ENCODE peak calls at places on chromosomes 13 and 19, in ten cellular contexts. One of them, this sample, is unnamed.

GRCh38 chr13:113232208-113233003 is 23.0 kb downstream of the CUL4A start:
- DNase-seq in spleen: no peak
- DNase-seq in right lobe of liver: no peak
- DNase-seq in AG10803: no peak
- DNase-seq in upper lobe of left lung: no peak
- DNase-seq in heart right ventricle: no peak
- DNase-seq in esophagus squamous epithelium: no peak
- DNase-seq in omental fat pad: no peak
- DNase-seq in astrocyte of the spinal cord: no peak
- DNase-seq in BE2C: no peak
- DNase-seq in this sample: no peak

GRCh38 chr13:94641432-94641941 is 39.8 kb downstream of the GPR180 start:
- DNase-seq in spleen: no peak
- DNase-seq in right lobe of liver: no peak
- DNase-seq in AG10803: peak; percentile 85
- DNase-seq in upper lobe of left lung: no peak
- DNase-seq in heart right ventricle: no peak
- DNase-seq in esophagus squamous epithelium: no peak
- DNase-seq in omental fat pad: no peak
- DNase-seq in astrocyte of the spinal cord: peak; percentile 86
- DNase-seq in BE2C: no peak
- DNase-seq in this sample: no peak

GRCh38 chr13:19173752-19174151 is 7.9 kb downstream of the TUBA3C start:
- DNase-seq in spleen: no peak
- DNase-seq in right lobe of liver: no peak
- DNase-seq in AG10803: no peak
- DNase-seq in upper lobe of left lung: no peak
- DNase-seq in heart right ventricle: no peak
- DNase-seq in esophagus squamous epithelium: no peak
- DNase-seq in omental fat pad: no peak
- DNase-seq in astrocyte of the spinal cord: no peak
- DNase-seq in BE2C: no peak
- DNase-seq in this sample: no peak

GRCh38 chr19:48624791-48625723 is 5.8 kb downstream of the SPHK2 start:
- DNase-seq in spleen: peak; percentile 84
- DNase-seq in right lobe of liver: peak; percentile 49
- DNase-seq in AG10803: no peak
- DNase-seq in upper lobe of left lung: peak; percentile 24
- DNase-seq in heart right ventricle: no peak
- DNase-seq in esophagus squamous epithelium: no peak
- DNase-seq in omental fat pad: no peak
- DNase-seq in astrocyte of the spinal cord: no peak
- DNase-seq in BE2C: no peak
- DNase-seq in this sample: no peak

GRCh38 chr13:31733066-31733465 is 6.3 kb upstream of the RXFP2 start:
- DNase-seq in spleen: no peak
- DNase-seq in right lobe of liver: no peak
- DNase-seq in AG10803: no peak
- DNase-seq in upper lobe of left lung: no peak
- DNase-seq in heart right ventricle: no peak
- DNase-seq in esophagus squamous epithelium: no peak
- DNase-seq in omental fat pad: no peak
- DNase-seq in astrocyte of the spinal cord: no peak
- DNase-seq in BE2C: no peak
- DNase-seq in this sample: no peak

GRCh38 chr13:75458696-75459422 is 23.1 kb downstream of the TBC1D4 start:
- DNase-seq in spleen: no peak
- DNase-seq in right lobe of liver: peak; percentile 31
- DNase-seq in AG10803: no peak
- DNase-seq in upper lobe of left lung: peak; percentile 73
- DNase-seq in heart right ventricle: peak; percentile 63
- DNase-seq in esophagus squamous epithelium: no peak
- DNase-seq in omental fat pad: no peak
- DNase-seq in astrocyte of the spinal cord: no peak
- DNase-seq in BE2C: peak; percentile 89
- DNase-seq in this sample: no peak

GRCh38 chr13:27023385-27023784 is 148.2 kb downstream of the USP12 start:
- DNase-seq in spleen: no peak
- DNase-seq in right lobe of liver: no peak
- DNase-seq in AG10803: no peak
- DNase-seq in upper lobe of left lung: no peak
- DNase-seq in heart right ventricle: no peak
- DNase-seq in esophagus squamous epithelium: no peak
- DNase-seq in omental fat pad: no peak
- DNase-seq in astrocyte of the spinal cord: no peak
- DNase-seq in BE2C: no peak
- DNase-seq in this sample: no peak

GRCh38 chr19:12723643-12724426 is at the start of gene TNPO2:
- DNase-seq in spleen: peak; percentile 89
- DNase-seq in right lobe of liver: peak; percentile 39
- DNase-seq in AG10803: peak; percentile 46
- DNase-seq in upper lobe of left lung: peak; percentile 63
- DNase-seq in heart right ventricle: peak; percentile 61
- DNase-seq in esophagus squamous epithelium: no peak
- DNase-seq in omental fat pad: no peak
- DNase-seq in astrocyte of the spinal cord: peak; percentile 60
- DNase-seq in BE2C: peak; percentile 87
- DNase-seq in this sample: peak; percentile 23

GRCh38 chr19:24053601-24054000 is 33.4 kb upstream of the ZNF254 start:
- DNase-seq in spleen: no peak
- DNase-seq in right lobe of liver: no peak
- DNase-seq in AG10803: no peak
- DNase-seq in upper lobe of left lung: no peak
- DNase-seq in heart right ventricle: no peak
- DNase-seq in esophagus squamous epithelium: no peak
- DNase-seq in omental fat pad: no peak
- DNase-seq in astrocyte of the spinal cord: no peak
- DNase-seq in BE2C: no peak
- DNase-seq in this sample: no peak

GRCh38 chr19:51200071-51200470 is 24.8 kb upstream of the CD33 start:
- DNase-seq in spleen: no peak
- DNase-seq in right lobe of liver: no peak
- DNase-seq in AG10803: no peak
- DNase-seq in upper lobe of left lung: no peak
- DNase-seq in heart right ventricle: no peak
- DNase-seq in esophagus squamous epithelium: no peak
- DNase-seq in omental fat pad: no peak
- DNase-seq in astrocyte of the spinal cord: no peak
- DNase-seq in BE2C: no peak
- DNase-seq in this sample: no peak

GRCh38 chr13:52615817-52616216 is 26.4 kb upstream of the HNRNPA1L2 start:
- DNase-seq in spleen: no peak
- DNase-seq in right lobe of liver: no peak
- DNase-seq in AG10803: no peak
- DNase-seq in upper lobe of left lung: no peak
- DNase-seq in heart right ventricle: no peak
- DNase-seq in esophagus squamous epithelium: no peak
- DNase-seq in omental fat pad: no peak
- DNase-seq in astrocyte of the spinal cord: no peak
- DNase-seq in BE2C: no peak
- DNase-seq in this sample: no peak

GRCh38 chr13:45362939-45363338 is 22.0 kb upstream of the TPT1 start:
- DNase-seq in spleen: no peak
- DNase-seq in right lobe of liver: no peak
- DNase-seq in AG10803: no peak
- DNase-seq in upper lobe of left lung: no peak
- DNase-seq in heart right ventricle: no peak
- DNase-seq in esophagus squamous epithelium: no peak
- DNase-seq in omental fat pad: no peak
- DNase-seq in astrocyte of the spinal cord: no peak
- DNase-seq in BE2C: no peak
- DNase-seq in this sample: no peak

GRCh38 chr19:50669319-50670101 is 20.3 kb downstream of the C19orf81 start:
- DNase-seq in spleen: no peak
- DNase-seq in right lobe of liver: no peak
- DNase-seq in AG10803: peak; percentile 20
- DNase-seq in upper lobe of left lung: no peak
- DNase-seq in heart right ventricle: no peak
- DNase-seq in esophagus squamous epithelium: no peak
- DNase-seq in omental fat pad: no peak
- DNase-seq in astrocyte of the spinal cord: peak; percentile 6
- DNase-seq in BE2C: peak; percentile 61
- DNase-seq in this sample: no peak

GRCh38 chr19:39252458-39252857 is 3.8 kb upstream of the IFNL4 start:
- DNase-seq in spleen: no peak
- DNase-seq in right lobe of liver: no peak
- DNase-seq in AG10803: no peak
- DNase-seq in upper lobe of left lung: no peak
- DNase-seq in heart right ventricle: no peak
- DNase-seq in esophagus squamous epithelium: no peak
- DNase-seq in omental fat pad: no peak
- DNase-seq in astrocyte of the spinal cord: no peak
- DNase-seq in BE2C: no peak
- DNase-seq in this sample: no peak

DNA sequence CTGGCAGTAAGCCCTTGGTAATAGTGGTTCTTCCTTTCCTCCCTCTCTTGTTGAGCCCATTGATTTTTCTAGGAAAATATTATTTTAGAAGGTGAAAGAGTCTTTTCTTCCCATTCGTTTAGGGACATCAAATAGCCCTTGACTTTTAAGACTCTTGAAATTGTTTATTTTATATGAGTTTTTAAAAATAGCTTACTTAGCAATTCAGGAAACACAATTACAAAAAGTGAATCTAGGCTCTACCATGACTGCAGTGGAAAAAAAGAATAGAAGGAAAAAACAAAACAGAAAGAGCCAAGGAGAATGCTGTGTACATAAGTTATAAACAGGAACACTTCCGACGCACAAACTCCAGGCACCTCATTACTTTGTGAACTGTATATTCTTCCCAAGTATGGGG is 266.0 kb downstream of the KLF5 start:
- DNase-seq in spleen: no peak
- DNase-seq in right lobe of liver: no peak
- DNase-seq in AG10803: no peak
- DNase-seq in upper lobe of left lung: no peak
- DNase-seq in heart right ventricle: no peak
- DNase-seq in esophagus squamous epithelium: no peak
- DNase-seq in omental fat pad: no peak
- DNase-seq in astrocyte of the spinal cord: no peak
- DNase-seq in BE2C: no peak
- DNase-seq in this sample: no peak
- TF ChIP-seq CTCF in spleen: no peak
- TF ChIP-seq CTCF in right lobe of liver: no peak
- TF ChIP-seq CTCF in AG10803: no peak
- TF ChIP-seq CTCF in upper lobe of left lung: no peak
- TF ChIP-seq CTCF in heart right ventricle: no peak
- TF ChIP-seq CTCF in esophagus squamous epithelium: no peak
- TF ChIP-seq CTCF in omental fat pad: no peak
- TF ChIP-seq CTCF in astrocyte of the spinal cord: no peak
- TF ChIP-seq CTCF in BE2C: no peak
- TF ChIP-seq CTCF in this sample: no peak

GRCh38 chr13:36431204-36432105 is 840 bp upstream of the CCNA1 start:
- DNase-seq in spleen: peak; percentile 83
- DNase-seq in right lobe of liver: no peak
- DNase-seq in AG10803: no peak
- DNase-seq in upper lobe of left lung: peak; percentile 27
- DNase-seq in heart right ventricle: no peak
- DNase-seq in esophagus squamous epithelium: no peak
- DNase-seq in omental fat pad: no peak
- DNase-seq in astrocyte of the spinal cord: no peak
- DNase-seq in BE2C: no peak
- DNase-seq in this sample: no peak
- TF ChIP-seq CTCF in spleen: no peak
- TF ChIP-seq CTCF in right lobe of liver: no peak
- TF ChIP-seq CTCF in AG10803: no peak
- TF ChIP-seq CTCF in upper lobe of left lung: no peak
- TF ChIP-seq CTCF in heart right ventricle: no peak
- TF ChIP-seq CTCF in esophagus squamous epithelium: no peak
- TF ChIP-seq CTCF in omental fat pad: no peak
- TF ChIP-seq CTCF in astrocyte of the spinal cord: no peak
- TF ChIP-seq CTCF in BE2C: no peak
- TF ChIP-seq CTCF in this sample: no peak

DNA sequence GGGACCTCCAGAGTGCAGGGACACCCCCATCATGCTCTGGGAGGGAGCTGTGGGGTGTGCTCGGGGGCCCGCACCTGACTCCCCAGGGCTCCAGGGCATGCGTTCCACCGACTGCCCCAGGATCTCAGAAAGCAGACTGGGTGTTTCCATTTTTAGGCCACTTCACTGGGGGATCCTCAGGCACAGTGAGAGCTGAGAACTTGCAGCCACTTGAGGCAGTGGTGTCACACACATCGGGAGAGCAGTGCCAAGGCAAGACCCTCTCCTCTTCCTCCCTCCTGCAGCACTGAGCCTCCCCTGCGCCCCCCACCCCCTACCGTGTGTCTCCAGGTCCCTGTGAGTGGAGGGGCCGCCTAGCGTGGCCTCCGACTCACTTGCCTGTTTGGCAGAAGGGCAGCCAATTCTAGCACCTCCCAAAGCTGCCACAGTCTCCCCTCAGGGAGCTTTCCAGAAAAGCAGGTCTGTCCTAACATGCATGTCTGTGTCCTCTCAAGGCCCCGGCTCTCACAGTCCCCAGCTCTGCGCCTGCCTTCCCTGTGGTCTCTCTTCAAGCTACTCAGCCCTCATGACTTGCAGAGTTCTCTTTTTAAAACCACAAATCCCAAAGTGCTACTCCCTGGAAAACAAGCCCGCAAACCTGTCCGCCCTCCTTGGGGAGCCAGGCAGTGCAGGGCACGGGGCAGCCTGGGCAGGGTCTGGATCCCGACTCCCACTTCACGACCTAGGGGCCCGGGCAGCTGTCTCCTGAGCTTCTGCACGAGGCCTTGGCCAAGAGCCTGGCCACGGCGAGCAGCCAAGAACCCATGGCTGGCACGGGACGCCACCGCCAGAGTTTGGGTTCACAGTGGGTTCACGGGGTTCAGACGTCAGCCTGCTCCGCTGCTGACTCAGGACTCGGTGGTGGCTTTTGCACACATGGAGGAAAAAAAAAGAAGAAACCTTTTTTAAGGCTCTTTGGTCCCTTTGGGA is 94.1 kb downstream of the STK24 start:
- DNase-seq in spleen: no peak
- DNase-seq in right lobe of liver: peak; percentile 85
- DNase-seq in AG10803: peak; percentile 86
- DNase-seq in upper lobe of left lung: peak; percentile 79
- DNase-seq in heart right ventricle: peak; percentile 76
- DNase-seq in esophagus squamous epithelium: no peak
- DNase-seq in omental fat pad: no peak
- DNase-seq in astrocyte of the spinal cord: peak; percentile 77
- DNase-seq in BE2C: no peak
- DNase-seq in this sample: no peak
- TF ChIP-seq CTCF in spleen: no peak
- TF ChIP-seq CTCF in right lobe of liver: peak; percentile 35
- TF ChIP-seq CTCF in AG10803: peak; percentile 27
- TF ChIP-seq CTCF in upper lobe of left lung: no peak
- TF ChIP-seq CTCF in heart right ventricle: peak; percentile 44
- TF ChIP-seq CTCF in esophagus squamous epithelium: no peak
- TF ChIP-seq CTCF in omental fat pad: no peak
- TF ChIP-seq CTCF in astrocyte of the spinal cord: peak; percentile 34
- TF ChIP-seq CTCF in BE2C: peak; percentile 39
- TF ChIP-seq CTCF in this sample: no peak

DNA sequence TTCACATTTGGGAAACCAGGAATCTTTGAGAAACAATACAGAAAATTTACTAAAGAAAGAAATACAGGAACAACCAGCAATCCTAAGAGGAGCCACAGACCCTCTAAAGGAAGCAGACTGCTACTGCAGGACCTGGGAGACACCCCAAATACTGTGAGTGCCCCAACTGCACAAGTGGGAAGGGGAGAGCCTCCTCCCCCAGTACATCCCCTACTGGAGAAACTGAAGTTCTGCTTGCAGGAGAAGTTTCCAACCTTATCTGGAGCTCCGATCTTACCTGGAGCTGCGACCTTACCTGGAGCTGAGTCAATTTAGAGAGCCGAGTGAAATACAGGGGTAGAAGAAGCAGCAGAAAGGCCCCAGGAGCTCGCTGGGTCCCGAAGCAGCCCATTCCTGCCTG is 236.4 kb upstream of the SPRY2 start:
- DNase-seq in spleen: no peak
- DNase-seq in right lobe of liver: no peak
- DNase-seq in AG10803: no peak
- DNase-seq in upper lobe of left lung: no peak
- DNase-seq in heart right ventricle: no peak
- DNase-seq in esophagus squamous epithelium: no peak
- DNase-seq in omental fat pad: no peak
- DNase-seq in astrocyte of the spinal cord: no peak
- DNase-seq in BE2C: no peak
- DNase-seq in this sample: no peak
- TF ChIP-seq CTCF in spleen: no peak
- TF ChIP-seq CTCF in right lobe of liver: no peak
- TF ChIP-seq CTCF in AG10803: no peak
- TF ChIP-seq CTCF in upper lobe of left lung: no peak
- TF ChIP-seq CTCF in heart right ventricle: no peak
- TF ChIP-seq CTCF in esophagus squamous epithelium: no peak
- TF ChIP-seq CTCF in omental fat pad: no peak
- TF ChIP-seq CTCF in astrocyte of the spinal cord: no peak
- TF ChIP-seq CTCF in BE2C: peak; percentile 11
- TF ChIP-seq CTCF in this sample: no peak

This sample was measured in natural killer cell.